ENCODE peak calls at places on chromosomes 16 and 17, in six cellular contexts. One of them, this sample, is unnamed.

GRCh38 chr16:3175157-3176153 is 12.5 kb upstream of the OR1F1 start:
- DNase-seq in pancreas: no peak
- DNase-seq in spleen: peak
- DNase-seq in ascending aorta: no peak
- DNase-seq in HCT116: peak
- DNase-seq in endodermal cell: peak
- DNase-seq in this sample: no peak

GRCh38 chr16:19167710-19168172 is 299 bp upstream of the SYT17 start:
- DNase-seq in endodermal cell: peak
- DNase-seq in spleen: peak
- DNase-seq in HCT116: peak
- DNase-seq in ascending aorta: no peak
- DNase-seq in pancreas: peak
- DNase-seq in this sample: peak

GRCh38 chr16:4190934-4191333 is 50.9 kb downstream of the SRL start:
- DNase-seq in ascending aorta: no peak
- DNase-seq in spleen: no peak
- DNase-seq in HCT116: no peak
- DNase-seq in pancreas: no peak
- DNase-seq in endodermal cell: no peak
- DNase-seq in this sample: no peak

GRCh38 chr17:77735341-77736206 is 222.9 kb upstream of the TNRC6C start:
- DNase-seq in pancreas: no peak
- DNase-seq in HCT116: no peak
- DNase-seq in spleen: no peak
- DNase-seq in ascending aorta: no peak
- DNase-seq in endodermal cell: peak
- DNase-seq in this sample: peak

GRCh38 chr17:47275245-47275984 is 21.8 kb downstream of the ITGB3 start:
- DNase-seq in spleen: no peak
- DNase-seq in ascending aorta: peak
- DNase-seq in HCT116: no peak
- DNase-seq in pancreas: peak
- DNase-seq in endodermal cell: peak
- DNase-seq in this sample: peak

GRCh38 chr16:84919751-84920150 is 91.6 kb downstream of the ZDHHC7 start:
- DNase-seq in spleen: no peak
- DNase-seq in endodermal cell: no peak
- DNase-seq in pancreas: no peak
- DNase-seq in HCT116: no peak
- DNase-seq in ascending aorta: no peak
- DNase-seq in this sample: no peak

GRCh38 chr17:6358131-6358530 is 76.8 kb downstream of the AIPL1 start:
- DNase-seq in endodermal cell: peak
- DNase-seq in HCT116: no peak
- DNase-seq in spleen: no peak
- DNase-seq in pancreas: no peak
- DNase-seq in ascending aorta: no peak
- DNase-seq in this sample: no peak

GRCh38 chr16:78307824-78308528 is 208.5 kb downstream of the WWOX start:
- DNase-seq in endodermal cell: peak
- DNase-seq in pancreas: no peak
- DNase-seq in HCT116: peak
- DNase-seq in spleen: no peak
- DNase-seq in ascending aorta: no peak
- DNase-seq in this sample: no peak

DNA sequence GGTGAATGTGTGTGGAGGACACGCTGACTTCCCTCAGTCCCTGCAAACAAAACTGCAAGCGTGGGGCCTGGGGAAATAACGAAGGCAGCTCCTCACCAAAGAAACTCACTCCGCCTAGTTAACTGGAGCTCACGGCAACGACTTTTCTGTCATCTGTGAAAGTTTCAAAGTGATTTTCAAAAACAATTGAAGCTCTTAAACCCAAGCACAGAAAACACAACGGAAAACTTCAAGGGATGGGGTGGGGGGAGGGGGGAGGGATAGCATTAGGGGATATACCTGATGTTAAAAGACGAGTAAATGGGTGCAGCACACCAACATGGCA is 3.2 kb upstream of the GNG13 start:
- DNase-seq in pancreas: no peak
- DNase-seq in HCT116: no peak
- DNase-seq in spleen: no peak
- DNase-seq in ascending aorta: no peak
- DNase-seq in endodermal cell: no peak
- DNase-seq in this sample: no peak
- H3K27ac ChIP-seq in pancreas: no peak
- H3K27ac ChIP-seq in HCT116: no peak
- H3K27ac ChIP-seq in spleen: no peak
- H3K27ac ChIP-seq in ascending aorta: no peak
- H3K27ac ChIP-seq in endodermal cell: no peak
- H3K27ac ChIP-seq in this sample: no peak

GRCh38 chr16:30349695-30350094 is 5.4 kb downstream of the CD2BP2 start:
- DNase-seq in spleen: peak
- DNase-seq in pancreas: no peak
- DNase-seq in ascending aorta: no peak
- DNase-seq in endodermal cell: no peak
- DNase-seq in HCT116: no peak
- DNase-seq in this sample: peak

GRCh38 chr16:30346286-30346685 is 8.8 kb downstream of the CD2BP2 start:
- DNase-seq in endodermal cell: no peak
- DNase-seq in HCT116: no peak
- DNase-seq in spleen: no peak
- DNase-seq in pancreas: peak
- DNase-seq in ascending aorta: no peak
- DNase-seq in this sample: peak

GRCh38 chr16:30350134-30350871 is 4.8 kb downstream of the CD2BP2 start:
- DNase-seq in spleen: peak
- DNase-seq in pancreas: no peak
- DNase-seq in HCT116: no peak
- DNase-seq in endodermal cell: no peak
- DNase-seq in ascending aorta: no peak
- DNase-seq in this sample: no peak

GRCh38 chr16:30348929-30349328 is 6.2 kb downstream of the CD2BP2 start:
- DNase-seq in pancreas: peak
- DNase-seq in HCT116: no peak
- DNase-seq in endodermal cell: no peak
- DNase-seq in spleen: peak
- DNase-seq in ascending aorta: no peak
- DNase-seq in this sample: no peak

DNA sequence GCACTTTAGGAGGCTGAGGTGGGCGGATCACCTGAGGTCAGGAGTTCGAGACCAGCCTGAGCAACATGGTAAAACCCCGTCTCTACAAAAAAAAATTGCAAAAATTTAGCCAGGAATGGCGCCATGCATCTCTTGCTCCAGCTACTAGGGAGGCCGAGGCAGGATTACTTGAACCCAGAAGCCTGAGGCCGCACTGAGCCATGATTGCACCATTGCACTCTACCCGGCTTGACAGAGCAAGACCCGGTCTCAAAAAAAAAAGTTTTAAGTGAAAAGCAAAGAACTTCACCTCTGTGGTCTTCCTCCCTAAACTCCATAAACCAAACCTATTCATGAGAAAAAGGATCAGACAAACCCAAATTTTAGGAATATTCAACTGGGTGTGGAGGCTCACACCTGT is 7.0 kb downstream of the CD2BP2 start:
- DNase-seq in ascending aorta: no peak
- DNase-seq in HCT116: no peak
- DNase-seq in endodermal cell: no peak
- DNase-seq in pancreas: no peak
- DNase-seq in spleen: peak
- DNase-seq in this sample: no peak
- TF ChIP-seq CTCF in ascending aorta: no peak
- TF ChIP-seq CTCF in HCT116: no peak
- TF ChIP-seq CTCF in endodermal cell: no peak
- TF ChIP-seq CTCF in pancreas: no peak
- TF ChIP-seq CTCF in spleen: no peak
- TF ChIP-seq CTCF in this sample: no peak

DNA sequence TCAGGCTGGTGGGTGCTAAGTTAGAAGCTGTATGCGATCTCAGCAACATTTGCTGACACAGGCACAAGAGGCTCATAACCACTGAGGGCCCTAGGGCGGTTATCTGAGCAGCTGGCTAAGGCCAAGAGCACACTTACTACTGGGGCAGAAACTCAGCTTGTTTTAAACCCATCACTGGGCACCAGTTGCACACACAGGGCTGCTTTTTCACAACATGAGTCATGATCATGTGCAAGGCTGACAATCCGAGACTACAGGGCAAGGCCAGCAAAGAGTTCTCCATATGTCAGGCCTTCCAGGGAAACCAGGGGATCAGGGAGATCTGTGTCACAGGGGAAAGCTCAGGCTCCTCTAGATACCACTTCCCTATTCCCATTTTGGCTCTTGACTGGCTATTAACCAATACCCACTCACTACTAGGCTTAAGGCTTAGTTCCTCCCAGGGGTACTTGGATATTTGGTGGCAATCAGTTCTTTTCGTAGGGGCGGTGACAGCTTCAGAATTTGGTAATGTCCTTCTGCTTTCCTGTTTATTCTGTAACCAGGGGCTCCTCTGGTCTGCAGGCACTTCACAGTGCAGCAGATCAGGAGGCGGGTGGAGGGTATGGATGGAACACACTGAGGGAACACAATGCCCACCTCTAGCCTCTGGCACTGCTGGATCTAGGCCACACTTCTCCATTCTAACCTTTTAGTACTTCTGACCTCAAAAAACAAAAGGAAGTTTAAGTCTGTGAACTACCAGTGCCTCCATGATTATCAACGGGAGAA is 44.9 kb upstream of the ERN1 start:
- DNase-seq in ascending aorta: peak
- DNase-seq in endodermal cell: peak
- DNase-seq in pancreas: no peak
- DNase-seq in spleen: no peak
- DNase-seq in HCT116: no peak
- DNase-seq in this sample: no peak
- H3K27ac ChIP-seq in ascending aorta: peak
- H3K27ac ChIP-seq in endodermal cell: no peak
- H3K27ac ChIP-seq in pancreas: peak
- H3K27ac ChIP-seq in spleen: peak
- H3K27ac ChIP-seq in HCT116: no peak
- H3K27ac ChIP-seq in this sample: peak

DNA sequence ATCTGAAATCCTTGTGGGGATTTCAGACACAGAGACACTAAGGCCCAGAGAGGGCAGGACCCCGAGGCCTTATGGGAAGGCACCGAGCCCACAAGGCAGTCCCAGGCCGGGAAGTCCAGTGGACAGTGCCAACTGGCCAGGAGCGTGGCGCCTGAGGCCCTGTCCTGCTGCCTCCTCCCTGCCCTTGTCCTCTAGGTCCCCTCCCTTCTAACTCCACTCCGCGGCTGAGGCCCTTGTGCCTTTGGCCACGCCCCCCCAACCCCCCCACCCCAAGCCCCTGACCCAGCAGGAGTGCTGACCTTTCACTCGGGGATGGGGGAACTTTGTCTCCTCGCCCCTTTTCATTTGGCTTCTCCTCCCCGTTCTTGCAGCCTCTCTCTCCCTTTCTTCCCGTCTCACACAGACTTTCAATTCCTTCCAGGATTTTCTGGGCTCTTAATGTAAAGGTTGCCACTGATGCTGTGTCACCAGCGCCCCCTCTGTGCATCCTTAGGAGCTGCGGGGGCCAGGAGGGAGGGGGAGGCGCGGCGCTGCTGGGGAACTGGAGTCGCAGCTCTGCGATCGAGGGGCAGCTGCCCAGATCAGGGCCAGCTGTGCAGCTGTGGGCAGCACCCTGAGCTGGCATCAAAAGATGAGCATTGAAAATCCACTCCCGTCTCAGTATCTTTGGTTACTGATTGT is 29.1 kb downstream of the CRHR1 start:
- DNase-seq in endodermal cell: peak
- DNase-seq in pancreas: no peak
- DNase-seq in HCT116: no peak
- DNase-seq in ascending aorta: no peak
- DNase-seq in spleen: no peak
- DNase-seq in this sample: no peak
- TF ChIP-seq CTCF in endodermal cell: peak
- TF ChIP-seq CTCF in pancreas: no peak
- TF ChIP-seq CTCF in HCT116: peak
- TF ChIP-seq CTCF in ascending aorta: no peak
- TF ChIP-seq CTCF in spleen: no peak
- TF ChIP-seq CTCF in this sample: no peak

DNA sequence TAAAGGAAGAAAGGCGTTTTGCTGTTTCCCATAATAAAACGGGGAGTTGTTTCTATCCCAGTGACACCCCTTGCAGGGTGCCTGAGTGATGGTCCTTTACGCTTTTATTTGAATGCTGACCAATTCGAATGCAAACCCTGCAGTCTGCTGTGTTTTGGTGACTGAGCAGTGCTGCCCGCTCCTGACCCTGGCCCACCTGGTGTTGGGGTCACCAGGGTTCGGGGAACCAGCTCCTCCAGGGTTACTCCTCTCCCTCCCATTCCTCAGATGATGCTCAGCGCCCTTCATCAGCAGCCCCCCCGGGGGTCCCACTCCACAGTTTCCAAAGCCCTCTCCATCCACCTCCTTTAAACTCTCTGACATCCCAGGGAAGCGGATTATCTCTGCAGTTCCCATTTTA is 6.0 kb downstream of the CA4 start:
- DNase-seq in spleen: peak
- DNase-seq in ascending aorta: no peak
- DNase-seq in endodermal cell: peak
- DNase-seq in pancreas: no peak
- DNase-seq in HCT116: no peak
- DNase-seq in this sample: no peak
- H3K27ac ChIP-seq in spleen: no peak
- H3K27ac ChIP-seq in ascending aorta: no peak
- H3K27ac ChIP-seq in endodermal cell: no peak
- H3K27ac ChIP-seq in pancreas: no peak
- H3K27ac ChIP-seq in HCT116: no peak
- H3K27ac ChIP-seq in this sample: no peak

GRCh38 chr16:67613808-67614207 is 31.1 kb upstream of the CARMIL2 start:
- DNase-seq in endodermal cell: peak
- DNase-seq in spleen: no peak
- DNase-seq in HCT116: no peak
- DNase-seq in ascending aorta: no peak
- DNase-seq in pancreas: no peak
- DNase-seq in this sample: no peak
- TF ChIP-seq CTCF in endodermal cell: peak
- TF ChIP-seq CTCF in spleen: no peak
- TF ChIP-seq CTCF in HCT116: no peak
- TF ChIP-seq CTCF in ascending aorta: no peak
- TF ChIP-seq CTCF in pancreas: no peak
- TF ChIP-seq CTCF in this sample: no peak

This sample was measured in suprapubic skin.